ENCODE peak calls at places on chromosomes 13 and 19, in ten cellular contexts. C is A549, J is uterus, Z is amniotic stem cell, W is breast epithelium, K is NCI-H510A treated with DMSO at 0.1 percent for 48 hours, F is adrenal gland, P is fibroblast of lung, G is gastrocnemius medialis, A is MCF 10A. U is an unnamed sample.

GRCh38 chr13:30731658-30732390 is 3.5 kb upstream of the ALOX5AP start:
- DNase-seq in C (no peak), J (no peak), Z (no peak), W (no peak), K (no peak), F (no peak), P (no peak), G (no peak), A (no peak), U (no peak)

GRCh38 chr13:100534911-100535310 is 53.7 kb downstream of the GGACT start:
- DNase-seq in C (no peak), J (no peak), Z (no peak), W (no peak), K (no peak), F (no peak), P (no peak), G (no peak), A (no peak), U (no peak)

GRCh38 chr19:37309834-37310575 is 60.9 kb upstream of the ZNF527 start:
- DNase-seq in C (no peak), J (no peak), Z (no peak), W (no peak), K (no peak), F (no peak), P (no peak), G (no peak), A (no peak), U (no peak)

GRCh38 chr19:14182481-14182880 is 23.5 kb downstream of the ADGRL1 start:
- DNase-seq in C (no peak), J (no peak), Z (no peak), W (no peak), K (no peak), F (no peak), P (no peak), G (no peak), A (no peak), U (no peak)

GRCh38 chr19:2970201-2970838 is 7.0 kb upstream of the TLE6 start:
- DNase-seq in C (no peak), J (peak), Z (no peak), W (no peak), K (no peak), F (no peak), P (peak), G (no peak), A (no peak), U (no peak)

GRCh38 chr13:37187611-37188010 is 82.1 kb upstream of the CSNK1A1L start:
- DNase-seq in C (no peak), J (no peak), Z (no peak), W (no peak), K (no peak), F (no peak), P (peak), G (no peak), A (no peak), U (no peak)

GRCh38 chr13:99191900-99192399 is 8.7 kb upstream of the UBAC2 start:
- DNase-seq in C (no peak), J (no peak), Z (no peak), W (peak), K (peak), F (no peak), P (peak), G (no peak), A (no peak), U (no peak)

GRCh38 chr13:56015919-56016318 is 1124.8 kb upstream of the PRR20A start:
- DNase-seq in C (no peak), J (no peak), Z (no peak), W (no peak), K (no peak), F (no peak), P (no peak), G (no peak), A (no peak), U (no peak)

GRCh38 chr19:13053761-13054604 is 48.7 kb downstream of the LYL1 start:
- DNase-seq in C (no peak), J (peak), Z (peak), W (peak), K (no peak), F (peak), P (peak), G (no peak), A (peak), U (no peak)

GRCh38 chr13:45231722-45232121 is 30.9 kb upstream of the KCTD4 start:
- DNase-seq in C (no peak), J (no peak), Z (no peak), W (no peak), K (no peak), F (no peak), P (peak), G (no peak), A (no peak), U (no peak)

GRCh38 chr13:36146513-36147276 is 15.5 kb upstream of the DCLK1 start:
- DNase-seq in C (no peak), J (no peak), Z (no peak), W (no peak), K (no peak), F (no peak), P (no peak), G (no peak), A (no peak), U (no peak)

GRCh38 chr13:36014763-36015162 is 116.4 kb downstream of the DCLK1 start:
- DNase-seq in C (no peak), J (no peak), Z (no peak), W (no peak), K (no peak), F (no peak), P (no peak), G (no peak), A (no peak), U (no peak)

GRCh38 chr13:73171926-73172325 is 113.1 kb downstream of the KLF5 start:
- DNase-seq in C (no peak), J (no peak), Z (no peak), W (no peak), K (no peak), F (no peak), P (peak), G (no peak), A (no peak), U (no peak)

GRCh38 chr13:30607908-30608307 is 9.8 kb upstream of the USPL1 start:
- DNase-seq in C (no peak), J (no peak), Z (no peak), W (no peak), K (peak), F (no peak), P (peak), G (no peak), A (peak), U (no peak)

GRCh38 chr19:1672038-1672768 is 19.8 kb upstream of the TCF3 start:
- DNase-seq in C (peak), J (no peak), Z (no peak), W (no peak), K (no peak), F (no peak), P (peak), G (no peak), A (peak), U (no peak)

GRCh38 chr19:47124937-47125668 is 5.5 kb upstream of the SAE1 start:
- DNase-seq in C (peak), J (no peak), Z (peak), W (no peak), K (peak), F (no peak), P (peak), G (no peak), A (peak), U (peak)

GRCh38 chr19:2208975-2209374 is 27.2 kb downstream of the PLEKHJ1 start:
- DNase-seq in C (no peak), J (no peak), Z (no peak), W (no peak), K (no peak), F (no peak), P (no peak), G (no peak), A (no peak), U (no peak)

GRCh38 chr13:114211446-114211845 is 23.3 kb upstream of the CDC16 start:
- DNase-seq in C (no peak), J (no peak), Z (no peak), W (no peak), K (peak), F (no peak), P (no peak), G (no peak), A (no peak), U (no peak)

GRCh38 chr13:24605923-24606372 is 74.3 kb upstream of the ATP12A start:
- DNase-seq in C (no peak), J (no peak), Z (no peak), W (no peak), K (no peak), F (no peak), P (peak), G (no peak), A (peak), U (no peak)

GRCh38 chr13:49219647-49220034 is 497 bp upstream of the MLNR start:
- DNase-seq in C (no peak), J (no peak), Z (no peak), W (no peak), K (no peak), F (no peak), P (no peak), G (no peak), A (no peak), U (peak)

GRCh38 chr13:27516103-27516502 is 65.7 kb upstream of the MTIF3 start:
- DNase-seq in C (no peak), J (no peak), Z (no peak), W (no peak), K (no peak), F (no peak), P (no peak), G (no peak), A (no peak), U (no peak)

GRCh38 chr13:73110814-73111213 is 52.0 kb downstream of the KLF5 start:
- DNase-seq in C (no peak), J (no peak), Z (no peak), W (no peak), K (no peak), F (no peak), P (no peak), G (no peak), A (no peak), U (no peak)

GRCh38 chr13:107466326-107466725 is 749.0 kb downstream of the LIG4 start:
- DNase-seq in C (no peak), J (no peak), Z (no peak), W (no peak), K (no peak), F (no peak), P (peak), G (no peak), A (peak), U (no peak)

GRCh38 chr19:40941481-40942219 is 49.4 kb upstream of the CYP2B6 start:
- DNase-seq in C (no peak), J (no peak), Z (no peak), W (no peak), K (no peak), F (no peak), P (no peak), G (no peak), A (no peak), U (no peak)

GRCh38 chr19:43562698-43563241 is 12.6 kb downstream of the XRCC1 start:
- DNase-seq in C (no peak), J (peak), Z (no peak), W (no peak), K (peak), F (peak), P (peak), G (peak), A (peak), U (no peak)

GRCh38 chr13:113548171-113548641 is 36.3 kb upstream of the TFDP1 start:
- DNase-seq in C (no peak), J (peak), Z (no peak), W (peak), K (peak), F (no peak), P (peak), G (no peak), A (no peak), U (no peak)

GRCh38 chr19:44196772-44197171 is 15.6 kb upstream of the ZNF227 start:
- DNase-seq in C (no peak), J (no peak), Z (no peak), W (no peak), K (no peak), F (no peak), P (no peak), G (no peak), A (no peak), U (no peak)

GRCh38 chr19:46731007-46731501 is 14.1 kb upstream of the PRKD2 start:
- DNase-seq in C (peak), J (no peak), Z (peak), W (no peak), K (no peak), F (peak), P (peak), G (no peak), A (peak), U (no peak)

GRCh38 chr13:46035066-46035465 is 17.5 kb downstream of the ZC3H13 start:
- DNase-seq in C (no peak), J (no peak), Z (no peak), W (no peak), K (peak), F (no peak), P (no peak), G (no peak), A (no peak), U (no peak)

GRCh38 chr13:25943081-25943480 is 108.7 kb downstream of the SHISA2 start:
- DNase-seq in C (no peak), J (no peak), Z (no peak), W (no peak), K (no peak), F (no peak), P (no peak), G (no peak), A (no peak), U (no peak)

GRCh38 chr13:67619987-67620386 is 389.9 kb upstream of the PCDH9 start:
- DNase-seq in C (no peak), J (no peak), Z (no peak), W (no peak), K (no peak), F (no peak), P (peak), G (no peak), A (peak), U (no peak)

GRCh38 chr19:50557009-50557613 is 11.1 kb downstream of the LRRC4B start:
- DNase-seq in C (no peak), J (no peak), Z (no peak), W (no peak), K (no peak), F (no peak), P (no peak), G (no peak), A (no peak), U (no peak)

GRCh38 chr13:46679369-46680180 is 117.4 kb downstream of the ESD start:
- DNase-seq in C (no peak), J (peak), Z (peak), W (no peak), K (no peak), F (no peak), P (peak), G (no peak), A (no peak), U (no peak)

GRCh38 chr19:3547301-3547731 is 8.3 kb downstream of the TEKTIP1 start:
- DNase-seq in C (no peak), J (no peak), Z (no peak), W (no peak), K (no peak), F (no peak), P (no peak), G (no peak), A (peak), U (no peak)